ENCODE peak calls at places on chromosomes 13 and 19, in ten cellular contexts. One of them, this sample, is unnamed.
A peak's percentile ranks its signal among the peaks of the same experiment; 100 is the strongest.

GRCh38 chr13:98423417-98423816 is 153.5 kb downstream of the STK24 start:
- DNase-seq in mesendoderm: no peak
- DNase-seq in tibial nerve: no peak
- DNase-seq in HAP-1: no peak
- DNase-seq in colonic mucosa: no peak
- DNase-seq in suprapubic skin: no peak
- DNase-seq in tibial artery: no peak
- DNase-seq in H9: no peak
- DNase-seq in CD4-positive, CD25-positive, alpha-beta regulatory T cell: no peak
- DNase-seq in body of pancreas: peak; percentile 72
- DNase-seq in this sample: no peak

GRCh38 chr19:34366670-34367423 is 1.9 kb downstream of the GPI start:
- DNase-seq in mesendoderm: no peak
- DNase-seq in tibial artery: no peak
- DNase-seq in H9: no peak
- DNase-seq in tibial nerve: no peak
- DNase-seq in colonic mucosa: peak; percentile 30
- DNase-seq in body of pancreas: no peak
- DNase-seq in CD4-positive, CD25-positive, alpha-beta regulatory T cell: no peak
- DNase-seq in suprapubic skin: no peak
- DNase-seq in HAP-1: no peak
- DNase-seq in this sample: no peak

GRCh38 chr13:21078501-21078900 is 17.1 kb upstream of the LATS2 start:
- DNase-seq in HAP-1: no peak
- DNase-seq in colonic mucosa: no peak
- DNase-seq in body of pancreas: no peak
- DNase-seq in tibial nerve: no peak
- DNase-seq in mesendoderm: no peak
- DNase-seq in suprapubic skin: no peak
- DNase-seq in CD4-positive, CD25-positive, alpha-beta regulatory T cell: no peak
- DNase-seq in H9: no peak
- DNase-seq in tibial artery: no peak
- DNase-seq in this sample: no peak

GRCh38 chr19:40449506-40449905 is 5.4 kb upstream of the SERTAD3 start:
- DNase-seq in suprapubic skin: no peak
- DNase-seq in tibial nerve: no peak
- DNase-seq in mesendoderm: no peak
- DNase-seq in H9: no peak
- DNase-seq in colonic mucosa: no peak
- DNase-seq in CD4-positive, CD25-positive, alpha-beta regulatory T cell: no peak
- DNase-seq in body of pancreas: no peak
- DNase-seq in HAP-1: no peak
- DNase-seq in tibial artery: no peak
- DNase-seq in this sample: no peak

GRCh38 chr19:58581227-58582141 is 8.3 kb upstream of the MZF1 start:
- DNase-seq in tibial artery: peak; percentile 92
- DNase-seq in HAP-1: peak; percentile 25
- DNase-seq in mesendoderm: peak; percentile 96
- DNase-seq in tibial nerve: peak; percentile 77
- DNase-seq in H9: peak; percentile 96
- DNase-seq in body of pancreas: peak; percentile 80
- DNase-seq in suprapubic skin: peak; percentile 92
- DNase-seq in CD4-positive, CD25-positive, alpha-beta regulatory T cell: peak; percentile 74
- DNase-seq in colonic mucosa: peak; percentile 84
- DNase-seq in this sample: peak; percentile 84

GRCh38 chr13:53778937-53779336 is 750.3 kb downstream of the OLFM4 start:
- DNase-seq in tibial nerve: no peak
- DNase-seq in CD4-positive, CD25-positive, alpha-beta regulatory T cell: no peak
- DNase-seq in colonic mucosa: no peak
- DNase-seq in mesendoderm: peak; percentile 22
- DNase-seq in body of pancreas: no peak
- DNase-seq in tibial artery: no peak
- DNase-seq in HAP-1: no peak
- DNase-seq in suprapubic skin: no peak
- DNase-seq in H9: no peak
- DNase-seq in this sample: no peak

GRCh38 chr19:53086949-53087348 is 16.3 kb downstream of the ZNF160 start:
- DNase-seq in tibial nerve: no peak
- DNase-seq in CD4-positive, CD25-positive, alpha-beta regulatory T cell: no peak
- DNase-seq in tibial artery: no peak
- DNase-seq in suprapubic skin: no peak
- DNase-seq in H9: no peak
- DNase-seq in mesendoderm: no peak
- DNase-seq in HAP-1: no peak
- DNase-seq in body of pancreas: peak; percentile 46
- DNase-seq in colonic mucosa: no peak
- DNase-seq in this sample: no peak

GRCh38 chr19:5718032-5718578 is 1.8 kb downstream of the LONP1 start:
- DNase-seq in suprapubic skin: no peak
- DNase-seq in tibial artery: no peak
- DNase-seq in body of pancreas: no peak
- DNase-seq in tibial nerve: no peak
- DNase-seq in mesendoderm: no peak
- DNase-seq in HAP-1: no peak
- DNase-seq in colonic mucosa: no peak
- DNase-seq in H9: no peak
- DNase-seq in CD4-positive, CD25-positive, alpha-beta regulatory T cell: no peak
- DNase-seq in this sample: no peak

GRCh38 chr13:85729296-85729695 is 69.9 kb downstream of the SLITRK6 start:
- DNase-seq in body of pancreas: no peak
- DNase-seq in suprapubic skin: no peak
- DNase-seq in H9: no peak
- DNase-seq in colonic mucosa: no peak
- DNase-seq in tibial artery: no peak
- DNase-seq in HAP-1: no peak
- DNase-seq in CD4-positive, CD25-positive, alpha-beta regulatory T cell: no peak
- DNase-seq in tibial nerve: no peak
- DNase-seq in mesendoderm: no peak
- DNase-seq in this sample: no peak

GRCh38 chr13:98225036-98225940 is 48.2 kb upstream of the RNF113B start:
- DNase-seq in HAP-1: no peak
- DNase-seq in tibial artery: no peak
- DNase-seq in tibial nerve: no peak
- DNase-seq in colonic mucosa: no peak
- DNase-seq in suprapubic skin: no peak
- DNase-seq in body of pancreas: no peak
- DNase-seq in CD4-positive, CD25-positive, alpha-beta regulatory T cell: no peak
- DNase-seq in H9: no peak
- DNase-seq in mesendoderm: no peak
- DNase-seq in this sample: no peak

GRCh38 chr19:1836458-1837221 is 11.6 kb downstream of the REXO1 start:
- DNase-seq in H9: no peak
- DNase-seq in CD4-positive, CD25-positive, alpha-beta regulatory T cell: no peak
- DNase-seq in mesendoderm: no peak
- DNase-seq in colonic mucosa: no peak
- DNase-seq in HAP-1: no peak
- DNase-seq in suprapubic skin: no peak
- DNase-seq in tibial nerve: no peak
- DNase-seq in body of pancreas: no peak
- DNase-seq in tibial artery: no peak
- DNase-seq in this sample: no peak
- H3K4me1 ChIP-seq in H9: no peaks in the 10 kb centered on the region
- H3K4me1 ChIP-seq in CD4-positive, CD25-positive, alpha-beta regulatory T cell: peaks cover 24% of the 10 kb centered on the region
- H3K4me1 ChIP-seq in mesendoderm: no peaks in the 10 kb centered on the region
- H3K4me1 ChIP-seq in colonic mucosa: peaks cover 32% of the 10 kb centered on the region
- H3K4me1 ChIP-seq in HAP-1: peaks cover 2% of the 10 kb centered on the region
- H3K4me1 ChIP-seq in suprapubic skin: peaks cover 51% of the 10 kb centered on the region
- H3K4me1 ChIP-seq in tibial nerve: no peaks in the 10 kb centered on the region
- H3K4me1 ChIP-seq in body of pancreas: peaks cover 45% of the 10 kb centered on the region
- H3K4me1 ChIP-seq in tibial artery: peaks cover 47% of the 10 kb centered on the region
- H3K4me1 ChIP-seq in this sample: peaks cover 28% of the 10 kb centered on the region

GRCh38 chr13:25932353-25932752 is 119.5 kb downstream of the SHISA2 start:
- DNase-seq in tibial artery: no peak
- DNase-seq in H9: no peak
- DNase-seq in body of pancreas: no peak
- DNase-seq in colonic mucosa: no peak
- DNase-seq in tibial nerve: no peak
- DNase-seq in CD4-positive, CD25-positive, alpha-beta regulatory T cell: no peak
- DNase-seq in mesendoderm: no peak
- DNase-seq in suprapubic skin: no peak
- DNase-seq in HAP-1: no peak
- DNase-seq in this sample: no peak
- H3K4me1 ChIP-seq in tibial artery: no peaks in the 10 kb centered on the region
- H3K4me1 ChIP-seq in H9: no peaks in the 10 kb centered on the region
- H3K4me1 ChIP-seq in body of pancreas: no peaks in the 10 kb centered on the region
- H3K4me1 ChIP-seq in colonic mucosa: no peaks in the 10 kb centered on the region
- H3K4me1 ChIP-seq in tibial nerve: no peaks in the 10 kb centered on the region
- H3K4me1 ChIP-seq in CD4-positive, CD25-positive, alpha-beta regulatory T cell: no peaks in the 10 kb centered on the region
- H3K4me1 ChIP-seq in mesendoderm: no peaks in the 10 kb centered on the region
- H3K4me1 ChIP-seq in suprapubic skin: no peaks in the 10 kb centered on the region
- H3K4me1 ChIP-seq in HAP-1: no peaks in the 10 kb centered on the region
- H3K4me1 ChIP-seq in this sample: no peaks in the 10 kb centered on the region

DNA sequence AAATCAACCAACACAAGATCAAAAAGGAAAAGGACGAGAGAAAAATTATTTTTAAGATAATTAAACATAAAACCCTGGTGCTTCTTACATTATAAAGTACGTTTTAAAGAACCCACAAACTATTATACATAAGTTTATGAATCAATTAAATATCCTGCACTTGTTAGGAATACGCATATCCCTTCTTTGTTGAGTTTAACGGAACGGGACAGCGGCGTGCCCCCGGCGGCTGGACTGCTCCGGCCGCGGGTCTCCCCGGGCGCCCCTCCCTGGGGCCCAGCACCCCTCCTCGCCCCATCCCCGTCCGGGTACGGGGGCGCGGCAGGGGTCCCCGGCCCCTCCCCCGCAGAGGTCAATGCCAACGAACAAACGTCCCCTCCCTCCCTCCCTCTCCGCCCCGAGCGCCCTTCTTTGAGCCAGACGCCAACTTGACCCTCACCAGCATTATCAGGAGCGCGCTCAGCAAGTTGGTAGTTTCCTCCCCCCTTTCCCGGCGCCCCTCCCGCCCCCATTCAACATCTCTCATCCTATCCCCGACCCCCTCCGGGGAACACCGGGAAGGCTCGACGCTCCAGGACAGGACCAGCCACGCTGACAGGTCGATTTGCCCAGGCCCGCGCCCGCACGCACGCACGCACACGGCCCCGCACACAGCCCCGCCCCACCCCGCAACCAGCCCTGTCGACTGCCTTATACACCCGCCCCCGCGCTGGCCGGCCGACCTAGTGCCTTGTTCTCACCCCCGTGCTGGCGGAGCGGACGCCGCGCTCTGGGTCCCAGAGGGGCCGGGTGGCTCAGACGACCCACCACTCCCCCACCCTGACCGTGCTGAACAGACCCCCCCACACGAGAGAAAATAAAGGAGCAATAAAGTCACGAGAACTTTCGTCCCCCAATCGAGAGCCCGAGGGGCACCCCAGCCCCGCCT is 5.1 kb downstream of the LYL1 start:
- DNase-seq in mesendoderm: no peak
- DNase-seq in suprapubic skin: no peak
- DNase-seq in colonic mucosa: no peak
- DNase-seq in tibial nerve: no peak
- DNase-seq in CD4-positive, CD25-positive, alpha-beta regulatory T cell: peak; percentile 27
- DNase-seq in HAP-1: peak; percentile 61
- DNase-seq in tibial artery: peak; percentile 86
- DNase-seq in body of pancreas: no peak
- DNase-seq in H9: no peak
- DNase-seq in this sample: no peak
- H3K4me1 ChIP-seq in mesendoderm: peaks cover 9% of the 10 kb centered on the region
- H3K4me1 ChIP-seq in suprapubic skin: peaks cover 90% of the 10 kb centered on the region
- H3K4me1 ChIP-seq in colonic mucosa: peaks cover 22% of the 10 kb centered on the region
- H3K4me1 ChIP-seq in tibial nerve: no peaks in the 10 kb centered on the region
- H3K4me1 ChIP-seq in CD4-positive, CD25-positive, alpha-beta regulatory T cell: peaks cover 88% of the 10 kb centered on the region
- H3K4me1 ChIP-seq in HAP-1: peaks cover 3% of the 10 kb centered on the region
- H3K4me1 ChIP-seq in tibial artery: peaks cover 62% of the 10 kb centered on the region
- H3K4me1 ChIP-seq in body of pancreas: peaks cover 23% of the 10 kb centered on the region
- H3K4me1 ChIP-seq in H9: no peaks in the 10 kb centered on the region
- H3K4me1 ChIP-seq in this sample: peaks cover 73% of the 10 kb centered on the region

DNA sequence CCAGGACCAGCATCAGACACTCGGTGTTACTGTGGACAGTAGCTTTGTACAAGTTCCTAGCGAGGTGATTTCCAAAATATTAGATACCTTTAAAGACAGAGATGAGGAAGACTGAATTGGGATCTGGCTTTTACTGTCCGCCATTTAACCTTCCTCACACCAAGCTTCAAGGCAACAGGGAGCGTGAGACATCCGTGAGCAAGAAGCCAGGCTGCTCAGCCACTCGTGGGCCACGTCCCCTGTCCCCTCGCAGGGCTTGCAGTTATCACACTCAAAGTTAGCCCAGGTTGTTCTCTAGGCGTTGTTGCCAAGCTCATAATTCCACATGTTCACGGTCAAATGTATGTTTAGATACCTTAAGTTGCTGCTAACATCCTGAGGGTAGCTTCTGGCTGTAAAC is 102.9 kb downstream of the COL4A2 start:
- DNase-seq in tibial artery: no peak
- DNase-seq in suprapubic skin: no peak
- DNase-seq in mesendoderm: no peak
- DNase-seq in H9: no peak
- DNase-seq in CD4-positive, CD25-positive, alpha-beta regulatory T cell: no peak
- DNase-seq in tibial nerve: no peak
- DNase-seq in HAP-1: no peak
- DNase-seq in body of pancreas: no peak
- DNase-seq in colonic mucosa: no peak
- DNase-seq in this sample: no peak
- H3K4me1 ChIP-seq in tibial artery: peaks cover 85% of the 10 kb centered on the region
- H3K4me1 ChIP-seq in suprapubic skin: peaks cover 34% of the 10 kb centered on the region
- H3K4me1 ChIP-seq in mesendoderm: peaks cover 6% of the 10 kb centered on the region
- H3K4me1 ChIP-seq in H9: peaks cover 5% of the 10 kb centered on the region
- H3K4me1 ChIP-seq in CD4-positive, CD25-positive, alpha-beta regulatory T cell: no peaks in the 10 kb centered on the region
- H3K4me1 ChIP-seq in tibial nerve: no peaks in the 10 kb centered on the region
- H3K4me1 ChIP-seq in HAP-1: no peaks in the 10 kb centered on the region
- H3K4me1 ChIP-seq in body of pancreas: peaks cover 20% of the 10 kb centered on the region
- H3K4me1 ChIP-seq in colonic mucosa: no peaks in the 10 kb centered on the region
- H3K4me1 ChIP-seq in this sample: peaks cover 37% of the 10 kb centered on the region

DNA sequence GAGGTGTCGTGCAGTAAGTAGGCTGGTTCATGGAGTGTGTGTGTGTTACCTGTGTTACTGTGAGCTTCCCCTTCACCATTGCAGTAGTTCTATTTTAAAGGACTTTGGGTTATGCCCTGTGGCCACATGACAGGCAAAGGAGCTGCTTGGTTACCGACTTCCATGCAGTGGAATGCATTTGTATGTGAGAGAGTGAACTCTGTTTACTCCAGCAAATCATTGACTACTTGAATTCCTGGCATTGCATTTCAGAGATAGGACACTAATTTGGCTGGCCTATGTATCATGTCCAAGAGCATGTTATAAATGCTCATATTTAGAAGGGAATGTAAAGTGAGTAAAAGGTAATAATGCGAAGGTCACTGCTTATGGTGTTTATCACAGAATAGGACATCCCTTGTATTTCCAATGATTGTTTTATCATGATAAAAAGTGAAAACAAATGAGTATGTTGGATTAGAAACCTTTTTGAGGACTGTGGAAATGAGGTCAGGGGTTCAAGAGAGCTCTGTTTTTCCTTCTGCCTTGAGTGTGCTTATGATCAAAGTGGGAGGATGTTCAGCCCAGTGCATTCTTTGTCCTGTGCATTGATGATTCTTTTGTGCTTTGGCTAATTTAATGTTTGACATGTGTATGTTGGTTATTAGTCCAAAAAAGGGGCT is 156.5 kb downstream of the LMO7 start:
- DNase-seq in mesendoderm: peak; percentile 69
- DNase-seq in body of pancreas: peak; percentile 20
- DNase-seq in HAP-1: no peak
- DNase-seq in CD4-positive, CD25-positive, alpha-beta regulatory T cell: no peak
- DNase-seq in suprapubic skin: no peak
- DNase-seq in tibial nerve: no peak
- DNase-seq in H9: no peak
- DNase-seq in colonic mucosa: no peak
- DNase-seq in tibial artery: no peak
- DNase-seq in this sample: peak; percentile 27
- H3K4me1 ChIP-seq in mesendoderm: no peaks in the 10 kb centered on the region
- H3K4me1 ChIP-seq in body of pancreas: peaks cover 38% of the 10 kb centered on the region
- H3K4me1 ChIP-seq in HAP-1: peaks cover 10% of the 10 kb centered on the region
- H3K4me1 ChIP-seq in CD4-positive, CD25-positive, alpha-beta regulatory T cell: no peaks in the 10 kb centered on the region
- H3K4me1 ChIP-seq in suprapubic skin: peaks cover 13% of the 10 kb centered on the region
- H3K4me1 ChIP-seq in tibial nerve: no peaks in the 10 kb centered on the region
- H3K4me1 ChIP-seq in H9: no peaks in the 10 kb centered on the region
- H3K4me1 ChIP-seq in colonic mucosa: peaks cover 4% of the 10 kb centered on the region
- H3K4me1 ChIP-seq in tibial artery: peaks cover 29% of the 10 kb centered on the region
- H3K4me1 ChIP-seq in this sample: peaks cover 17% of the 10 kb centered on the region